ENCODE peak calls at places on chromosomes 7 and 10, in seven cellular contexts. X is body of pancreas, D is chondrocyte, V is left ventricle myocardium inferior, R is left lung, G is endothelial cell, P is tibial nerve. W is an unnamed sample.

GRCh38 chr10:96789571-96790108 is 42.5 kb upstream of the LCOR start:
- DNase-seq in D (no peak), X (no peak), R (no peak), P (no peak), G (no peak), V (no peak), W (no peak)

GRCh38 chr10:132452651-132453469 is 55.9 kb downstream of the PWWP2B start:
- DNase-seq in D (peak), P (peak), X (peak), G (peak), R (peak), V (peak), W (peak)

GRCh38 chr7:75928600-75928939 is 13.6 kb downstream of the POR start:
- DNase-seq in V (no peak), X (no peak), R (peak), P (no peak), G (no peak), D (no peak), W (no peak)

GRCh38 chr10:122557516-122557915 is 3.0 kb upstream of the DMBT1 start:
- DNase-seq in X (no peak), R (no peak), V (no peak), P (no peak), G (no peak), D (no peak), W (peak)

GRCh38 chr7:157377436-157378124 is 40.8 kb downstream of the DNAJB6 start:
- DNase-seq in R (no peak), X (no peak), V (no peak), D (no peak), G (no peak), P (no peak), W (no peak)

GRCh38 chr10:106935978-106936451 is 228.5 kb downstream of the SORCS1 start:
- DNase-seq in G (no peak), X (no peak), D (no peak), P (no peak), R (no peak), V (no peak), W (no peak)

GRCh38 chr7:30135551-30136271 is 925 bp downstream of the MTURN start:
- DNase-seq in G (peak), X (peak), P (peak), V (peak), D (no peak), R (peak), W (peak)

GRCh38 chr10:32371101-32371500 is 24.1 kb upstream of the EPC1 start:
- DNase-seq in G (no peak), P (no peak), X (no peak), R (no peak), D (no peak), V (no peak), W (no peak)

GRCh38 chr10:47366731-47367460 is 17.2 kb downstream of the ZNF488 start:
- DNase-seq in X (no peak), R (no peak), V (no peak), D (no peak), G (no peak), P (no peak), W (no peak)

GRCh38 chr10:62185914-62186692 is 82.5 kb downstream of the RTKN2 start:
- DNase-seq in D (no peak), R (no peak), G (no peak), X (no peak), V (no peak), P (no peak), W (no peak)

GRCh38 chr7:117824605-117825004 is 48.6 kb downstream of the CTTNBP2 start:
- DNase-seq in D (no peak), R (no peak), V (no peak), X (no peak), P (no peak), G (no peak), W (no peak)

GRCh38 chr7:44177570-44178131 is 11.6 kb downstream of the GCK start:
- DNase-seq in V (no peak), G (no peak), P (no peak), R (no peak), X (no peak), D (no peak), W (no peak)

GRCh38 chr10:95263864-95264226 is 27.0 kb downstream of the PDLIM1 start:
- DNase-seq in D (no peak), R (no peak), P (no peak), X (no peak), V (no peak), G (no peak), W (no peak)

GRCh38 chr7:150453892-150454291 is 3.5 kb downstream of the GIMAP8 start:
- DNase-seq in D (no peak), V (no peak), P (no peak), G (no peak), R (no peak), X (no peak), W (no peak)

GRCh38 chr7:141889323-141889722 is 26.9 kb upstream of the OR9A4 start:
- DNase-seq in G (no peak), V (no peak), P (no peak), D (no peak), X (no peak), R (no peak), W (no peak)

GRCh38 chr7:117875566-117875965 is 2.3 kb upstream of the CTTNBP2 start:
- DNase-seq in X (no peak), D (no peak), G (peak), R (no peak), P (no peak), V (no peak), W (no peak)

GRCh38 chr7:47795631-47796030 is 152.6 kb downstream of the PKD1L1 start:
- DNase-seq in D (no peak), X (no peak), P (no peak), V (no peak), R (no peak), G (no peak), W (no peak)

GRCh38 chr10:30359373-30360206 is 10.5 kb upstream of the MTPAP start:
- DNase-seq in R (peak), X (peak), G (peak), D (no peak), P (no peak), V (peak), W (peak)

GRCh38 chr10:101441539-101442455 is 87.8 kb downstream of the BTRC start:
- DNase-seq in X (peak), D (no peak), R (no peak), V (no peak), G (peak), P (no peak), W (peak)

GRCh38 chr10:121851791-121852190 is 76.0 kb downstream of the ATE1 start:
- DNase-seq in X (peak), D (no peak), G (no peak), R (no peak), V (no peak), P (no peak), W (no peak)

GRCh38 chr7:50560865-50561351 is 4.3 kb downstream of the DDC start:
- DNase-seq in R (no peak), X (no peak), P (no peak), G (no peak), D (no peak), V (no peak), W (no peak)

GRCh38 chr7:138029941-138030340 is 28.1 kb upstream of the CREB3L2 start:
- DNase-seq in V (no peak), P (no peak), D (no peak), R (no peak), G (no peak), X (no peak), W (no peak)

GRCh38 chr10:77120012-77120411 is 517.6 kb downstream of the KCNMA1 start:
- DNase-seq in P (no peak), D (no peak), X (no peak), R (no peak), V (no peak), G (no peak), W (no peak)

GRCh38 chr10:12721334-12721733 is 280.2 kb downstream of the CCDC3 start:
- DNase-seq in G (no peak), D (no peak), R (no peak), X (no peak), P (no peak), V (no peak), W (no peak)

GRCh38 chr10:74063256-74063655 is 65.3 kb downstream of the VCL start:
- DNase-seq in V (no peak), R (no peak), G (no peak), D (no peak), P (no peak), X (no peak), W (no peak)

GRCh38 chr10:80382989-80383388 is 25.4 kb upstream of the PRXL2A start:
- DNase-seq in P (no peak), R (no peak), X (peak), G (peak), V (no peak), D (no peak), W (peak)

GRCh38 chr7:154409703-154410311 is 357.6 kb downstream of the DPP6 start:
- DNase-seq in P (no peak), G (peak), V (no peak), X (no peak), R (no peak), D (no peak), W (no peak)

GRCh38 chr10:125556884-125557283 is 126.1 kb downstream of the TEX36 start:
- DNase-seq in X (no peak), G (no peak), P (no peak), D (no peak), V (no peak), R (no peak), W (no peak)
- TF ChIP-seq CTCF in X (no peak), G (no peak), P (no peak), D (no peak), V (no peak), R (no peak), W (no peak)

DNA sequence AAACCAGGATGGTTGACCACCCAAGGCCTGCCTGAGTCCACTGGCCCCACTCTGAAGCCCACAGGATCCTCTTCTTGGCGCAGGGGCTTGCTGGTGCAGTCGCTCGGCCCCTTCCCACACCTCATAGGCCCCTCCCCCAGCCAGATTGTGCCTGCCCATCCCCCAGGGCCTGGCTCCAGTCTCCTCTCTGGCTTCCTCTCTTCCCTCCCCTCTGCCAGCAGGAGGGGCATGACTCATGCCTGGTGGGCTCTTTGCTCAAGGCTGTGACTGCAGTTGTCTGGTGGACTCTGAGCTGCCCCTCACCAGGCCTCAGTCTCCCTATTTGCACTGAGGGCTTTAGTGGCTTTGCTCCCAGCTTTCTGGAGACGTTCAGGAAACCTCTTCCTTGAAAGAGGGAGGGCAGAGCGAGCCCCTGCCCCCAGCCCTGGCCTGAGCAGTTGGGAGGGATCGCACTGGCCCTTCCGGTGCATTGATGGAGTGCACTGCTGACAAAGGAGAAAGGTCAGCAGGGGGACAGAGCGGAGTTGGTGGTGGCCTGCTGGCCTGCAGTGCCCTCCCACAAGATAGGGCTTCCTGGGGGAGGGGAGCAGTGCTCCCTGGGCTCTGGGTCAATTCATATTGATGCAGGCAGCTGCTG is 60.7 kb downstream of the ZMIZ1 start:
- DNase-seq in R (no peak), P (no peak), X (no peak), G (peak), D (no peak), V (no peak), W (no peak)
- TF ChIP-seq CTCF in R (no peak), P (no peak), X (no peak), G (no peak), D (peak), V (no peak), W (no peak)

DNA sequence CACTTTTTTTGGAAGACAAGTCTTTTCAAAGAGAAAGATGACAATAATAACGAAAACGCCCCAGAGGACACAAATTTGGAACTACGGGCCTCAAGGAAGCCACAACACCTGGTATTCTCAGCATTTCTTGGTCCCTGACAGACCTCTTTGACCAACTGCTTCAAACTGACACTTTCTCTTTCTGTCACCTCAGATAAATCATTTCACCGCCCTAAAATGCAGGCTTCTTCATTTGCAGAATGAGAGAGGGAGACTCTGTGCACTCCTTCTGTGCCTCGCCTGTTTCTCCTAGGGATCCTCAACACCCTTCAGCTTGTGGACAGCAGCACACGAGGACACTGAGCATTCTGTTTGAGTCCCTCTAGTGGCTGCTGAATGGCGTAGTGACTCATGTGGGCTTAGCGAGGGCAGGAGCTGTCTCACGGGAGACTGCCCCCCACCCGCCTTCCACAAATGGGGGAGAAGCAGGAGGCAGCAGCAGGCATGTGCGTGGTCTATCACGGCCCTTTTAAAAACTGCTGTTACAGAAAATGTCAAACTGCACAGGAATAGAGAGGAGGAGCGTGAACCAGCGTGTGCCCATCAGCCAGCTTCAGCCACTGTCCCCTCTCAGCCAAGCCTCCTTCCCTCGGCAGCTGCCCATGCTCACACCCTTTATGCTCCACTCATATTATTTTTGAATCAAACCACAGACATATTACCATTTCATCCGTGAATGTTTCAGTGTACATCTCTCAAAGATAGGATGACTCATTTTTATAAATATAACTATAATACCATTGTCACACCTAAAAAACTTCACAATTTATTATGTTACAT is 41.4 kb downstream of the GSDME start:
- DNase-seq in D (no peak), R (peak), G (peak), V (no peak), P (no peak), X (no peak), W (no peak)
- TF ChIP-seq CTCF in D (peak), R (no peak), G (peak), V (peak), P (no peak), X (peak), W (peak)

DNA sequence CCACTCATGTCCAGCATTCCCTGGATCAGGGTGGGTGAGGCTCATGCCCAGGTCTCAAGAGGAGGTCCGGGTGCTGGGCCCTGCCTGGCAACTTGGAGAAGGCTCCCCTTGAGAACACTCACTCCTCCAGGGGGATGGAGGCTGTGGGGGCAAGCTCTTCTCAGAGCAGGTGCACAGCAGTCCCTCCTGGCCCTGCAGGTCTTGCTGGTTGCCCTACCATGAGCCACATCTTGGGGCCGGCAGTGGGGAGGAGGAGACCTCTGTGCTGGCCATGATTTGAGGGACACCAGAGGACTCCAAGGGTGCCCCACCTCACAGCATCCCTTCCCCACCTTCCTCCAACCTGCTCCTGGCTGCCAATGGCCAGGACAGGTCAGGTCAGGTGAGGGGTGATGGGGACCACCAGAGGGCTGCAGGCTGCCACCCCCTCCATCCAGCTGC is 87.4 kb upstream of the RET start:
- DNase-seq in X (no peak), P (no peak), V (no peak), R (peak), G (no peak), D (peak), W (no peak)
- TF ChIP-seq CTCF in X (no peak), P (no peak), V (no peak), R (no peak), G (no peak), D (no peak), W (no peak)

DNA sequence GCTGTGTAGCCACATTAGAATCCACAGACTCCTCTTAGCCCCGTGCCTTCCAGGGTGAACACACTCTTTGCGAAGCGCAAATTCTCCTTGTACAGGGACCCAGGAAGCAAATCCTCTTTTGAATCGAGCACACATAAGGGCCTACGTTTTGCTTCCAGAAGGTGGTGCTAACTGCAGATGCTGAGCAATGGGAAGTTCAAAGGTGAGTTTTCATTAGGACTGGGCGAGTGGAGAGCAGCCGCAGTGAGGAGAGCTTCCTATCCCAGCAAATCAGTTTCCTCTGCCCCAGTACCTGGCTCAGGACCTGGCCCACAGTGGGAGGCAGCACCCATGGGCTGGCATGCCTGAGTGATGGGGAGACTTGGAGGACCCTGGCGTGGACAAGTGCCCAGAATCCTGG is 23.5 kb upstream of the GPR26 start:
- DNase-seq in G (no peak), X (no peak), P (no peak), D (no peak), V (no peak), R (no peak), W (no peak)
- TF ChIP-seq CTCF in G (no peak), X (no peak), P (no peak), D (no peak), V (no peak), R (no peak), W (no peak)